ENCODE peak calls at places on chromosomes 5 and 9, in eight cellular contexts. U is left ventricle myocardium inferior; M is central memory CD8-positive, alpha-beta T cell; K is naive thymus-derived CD8-positive, alpha-beta T cell; R is neural crest cell; H is mucosa of gallbladder; X is epithelial cell of esophagus; I is stimulated activated CD4-positive, alpha-beta T cell treated with anti-CD3 and anti-CD28 coated beads, Interleukin-12 subunit alpha, Interleukin-12 subunit beta, amount 100 ng/mL, for 48 hours. N is an unnamed sample.

GRCh38 chr9:87383341-87384150 is 114.1 kb upstream of the DAPK1 start:
- DNase-seq in U (no peak), M (no peak), K (no peak), R (no peak), H (no peak), X (no peak), I (no peak), N (no peak)

GRCh38 chr9:8780386-8780785 is 980.8 kb upstream of the DMAC1 start:
- DNase-seq in U (no peak), M (no peak), K (no peak), R (no peak), H (no peak), X (no peak), I (no peak), N (no peak)

GRCh38 chr5:135308752-135309151 is 90.3 kb downstream of the MACROH2A1 start:
- DNase-seq in U (no peak), M (no peak), K (no peak), R (no peak), H (no peak), X (no peak), I (no peak), N (no peak)

GRCh38 chr5:89338935-89339334 is 456.0 kb upstream of the MEF2C start:
- DNase-seq in U (no peak), M (no peak), K (no peak), R (no peak), H (no peak), X (peak), I (no peak), N (no peak)

GRCh38 chr9:115267788-115268187 is 149.8 kb upstream of the TNC start:
- DNase-seq in U (no peak), M (no peak), K (no peak), R (no peak), H (no peak), X (peak), I (no peak), N (no peak)

GRCh38 chr5:74020488-74020887 is 394.5 kb downstream of the ARHGEF28 start:
- DNase-seq in U (no peak), M (no peak), K (no peak), R (no peak), H (no peak), X (no peak), I (no peak), N (no peak)

GRCh38 chr5:81852277-81853004 is 101.5 kb upstream of the SSBP2 start:
- DNase-seq in U (peak), M (no peak), K (peak), R (no peak), H (no peak), X (no peak), I (no peak), N (no peak)

GRCh38 chr9:97315550-97315949 is 8.1 kb downstream of the CCDC180 start:
- DNase-seq in U (no peak), M (no peak), K (no peak), R (no peak), H (peak), X (no peak), I (no peak), N (no peak)

GRCh38 chr5:20276061-20276958 is 288.3 kb upstream of the CDH18 start:
- DNase-seq in U (no peak), M (no peak), K (no peak), R (no peak), H (peak), X (peak), I (no peak), N (no peak)

GRCh38 chr9:32589083-32589713 is 16.2 kb upstream of the NDUFB6 start:
- DNase-seq in U (no peak), M (no peak), K (no peak), R (no peak), H (no peak), X (peak), I (no peak), N (no peak)

GRCh38 chr9:18877984-18878383 is 155.0 kb downstream of the SAXO1 start:
- DNase-seq in U (no peak), M (no peak), K (no peak), R (no peak), H (no peak), X (no peak), I (no peak), N (no peak)

GRCh38 chr9:120443489-120443888 is 136.5 kb downstream of the CDK5RAP2 start:
- DNase-seq in U (no peak), M (no peak), K (no peak), R (no peak), H (no peak), X (no peak), I (no peak), N (no peak)

GRCh38 chr5:148690945-148691344 is 36.6 kb upstream of the HTR4 start:
- DNase-seq in U (no peak), M (no peak), K (no peak), R (no peak), H (no peak), X (no peak), I (no peak), N (no peak)

GRCh38 chr5:126872558-126873349 is 95.8 kb downstream of the LMNB1 start:
- DNase-seq in U (no peak), M (no peak), K (no peak), R (no peak), H (no peak), X (no peak), I (no peak), N (no peak)

GRCh38 chr5:127909078-127909477 is 174.5 kb upstream of the SLC12A2 start:
- DNase-seq in U (no peak), M (no peak), K (peak), R (peak), H (no peak), X (peak), I (no peak), N (peak)

GRCh38 chr9:127444283-127444920 is 6.8 kb downstream of the RPL12 start:
- DNase-seq in U (no peak), M (no peak), K (no peak), R (no peak), H (no peak), X (no peak), I (no peak), N (no peak)

GRCh38 chr5:6729400-6730310 is 16.4 kb downstream of the TENT4A start:
- DNase-seq in U (peak), M (no peak), K (peak), R (no peak), H (no peak), X (no peak), I (peak), N (no peak)

GRCh38 chr5:172096184-172096941 is 89.9 kb upstream of the FBXW11 start:
- DNase-seq in U (peak), M (no peak), K (no peak), R (no peak), H (no peak), X (no peak), I (no peak), N (no peak)

GRCh38 chr9:112784020-112784788 is 33.6 kb downstream of the SNX30 start:
- DNase-seq in U (no peak), M (no peak), K (no peak), R (peak), H (no peak), X (peak), I (no peak), N (no peak)

GRCh38 chr9:130137870-130138653 is 34.1 kb upstream of the NCS1 start:
- DNase-seq in U (peak), M (no peak), K (no peak), R (peak), H (peak), X (peak), I (no peak), N (peak)

GRCh38 chr5:17428176-17428800 is 69.7 kb upstream of the TAF11L2 start:
- DNase-seq in U (no peak), M (no peak), K (no peak), R (no peak), H (no peak), X (no peak), I (no peak), N (no peak)

GRCh38 chr9:91177081-91177480 is 184.6 kb downstream of the AUH start:
- DNase-seq in U (no peak), M (no peak), K (no peak), R (no peak), H (no peak), X (no peak), I (no peak), N (no peak)

GRCh38 chr9:12956261-12956660 is 181.4 kb downstream of the LURAP1L start:
- DNase-seq in U (no peak), M (no peak), K (no peak), R (no peak), H (no peak), X (no peak), I (no peak), N (no peak)

GRCh38 chr9:91428431-91428830 is 4.8 kb upstream of the NFIL3 start:
- DNase-seq in U (no peak), M (no peak), K (no peak), R (no peak), H (no peak), X (no peak), I (no peak), N (no peak)

GRCh38 chr5:150339165-150339564 is 18.3 kb upstream of the TCOF1 start:
- DNase-seq in U (no peak), M (no peak), K (no peak), R (no peak), H (no peak), X (no peak), I (no peak), N (no peak)

GRCh38 chr9:21110708-21111576 is 30.7 kb downstream of the IFNW1 start:
- DNase-seq in U (no peak), M (no peak), K (peak), R (peak), H (peak), X (peak), I (no peak), N (no peak)

GRCh38 chr9:94139672-94140417 is 55.6 kb downstream of the PTPDC1 start:
- DNase-seq in U (peak), M (peak), K (no peak), R (no peak), H (peak), X (peak), I (no peak), N (peak)

GRCh38 chr9:13330396-13331004 is 51.0 kb upstream of the MPDZ start:
- DNase-seq in U (peak), M (no peak), K (no peak), R (no peak), H (no peak), X (no peak), I (no peak), N (peak)

GRCh38 chr5:36690041-36690941 is 83.9 kb downstream of the SLC1A3 start:
- DNase-seq in U (peak), M (peak), K (peak), R (peak), H (peak), X (peak), I (peak), N (peak)

GRCh38 chr9:94085062-94085639 is 887 bp downstream of the PTPDC1 start:
- DNase-seq in U (no peak), M (no peak), K (no peak), R (no peak), H (no peak), X (peak), I (no peak), N (no peak)

N was measured in adrenal gland.